ENCODE peak calls at places on chromosomes 16 and 17, in seven cellular contexts. R is kidney epithelial cell, Z is HFF-Myc, M is mammary epithelial cell, H is cardiac fibroblast, P is colonic mucosa, A is NT2/D1. F is an unnamed sample.
A peak's percentile ranks its signal among the peaks of the same experiment; 100 is the strongest.

GRCh38 chr17:74262601-74263000 is 11.4 kb upstream of the DNAI2 start:
- DNase-seq in M (no peak), R (no peak), A (no peak), P (no peak), Z (no peak), H (no peak), F (no peak)

GRCh38 chr17:35890774-35891155 is 10.6 kb upstream of the CCL5 start:
- DNase-seq in M (no peak), Z (no peak), A (no peak), R (no peak), P (peak; percentile 34), H (no peak), F (no peak)

GRCh38 chr17:78903101-78903779 is at the start of gene CEP295NL:
- DNase-seq in A (no peak), Z (no peak), M (no peak), P (no peak), H (peak; percentile 46), R (peak; percentile 44), F (peak; percentile 80)

GRCh38 chr17:52027620-52028019 is 130.9 kb downstream of the CA10 start:
- DNase-seq in P (no peak), R (peak; percentile 44), M (peak; percentile 73), H (peak; percentile 59), Z (no peak), A (no peak), F (peak; percentile 73)

GRCh38 chr17:57594767-57595166 is 150.3 kb downstream of the CCDC182 start:
- DNase-seq in H (no peak), A (no peak), M (no peak), Z (no peak), P (no peak), R (no peak), F (no peak)

GRCh38 chr16:8625491-8626087 is 4.1 kb downstream of the METTL22 start:
- DNase-seq in M (no peak), H (no peak), P (no peak), A (no peak), R (no peak), Z (no peak), F (no peak)

GRCh38 chr17:39194089-39194984 is 3.1 kb downstream of the CACNB1 start:
- DNase-seq in M (no peak), A (no peak), H (peak; percentile 68), P (no peak), Z (no peak), R (no peak), F (peak; percentile 33)

GRCh38 chr16:88354229-88355092 is 28.3 kb upstream of the ZNF469 start:
- DNase-seq in R (no peak), M (no peak), A (no peak), Z (no peak), P (no peak), H (no peak), F (no peak)

GRCh38 chr17:40552806-40553693 is 12.2 kb downstream of the CCR7 start:
- DNase-seq in H (peak; percentile 60), A (no peak), P (peak; percentile 17), Z (no peak), R (no peak), M (no peak), F (no peak)
- H3K4me3 ChIP-seq in H (no peak overlapping the region), A (no peak overlapping the region), P (no peak overlapping the region), Z (no peak overlapping the region), R (no peak overlapping the region), M (no peak overlapping the region), F (no peak overlapping the region)

GRCh38 chr16:81181013-81181720 is 57.3 kb upstream of the BCO1 start:
- DNase-seq in Z (peak; percentile 96), P (peak; percentile 66), R (peak; percentile 91), A (peak; percentile 98), M (peak; percentile 95), H (peak; percentile 98), F (peak; percentile 92)

GRCh38 chr16:81179219-81179618 is 59.3 kb upstream of the BCO1 start:
- DNase-seq in A (no peak), R (no peak), M (no peak), H (no peak), P (no peak), Z (no peak), F (no peak)

GRCh38 chr16:81185416-81185815 is 53.1 kb upstream of the BCO1 start:
- DNase-seq in A (no peak), Z (no peak), M (no peak), R (no peak), H (no peak), P (no peak), F (no peak)

GRCh38 chr16:81175325-81175891 is 63.1 kb upstream of the BCO1 start:
- DNase-seq in H (peak; percentile 59), Z (peak; percentile 33), M (peak; percentile 53), P (no peak), R (no peak), A (no peak), F (peak; percentile 88)

DNA sequence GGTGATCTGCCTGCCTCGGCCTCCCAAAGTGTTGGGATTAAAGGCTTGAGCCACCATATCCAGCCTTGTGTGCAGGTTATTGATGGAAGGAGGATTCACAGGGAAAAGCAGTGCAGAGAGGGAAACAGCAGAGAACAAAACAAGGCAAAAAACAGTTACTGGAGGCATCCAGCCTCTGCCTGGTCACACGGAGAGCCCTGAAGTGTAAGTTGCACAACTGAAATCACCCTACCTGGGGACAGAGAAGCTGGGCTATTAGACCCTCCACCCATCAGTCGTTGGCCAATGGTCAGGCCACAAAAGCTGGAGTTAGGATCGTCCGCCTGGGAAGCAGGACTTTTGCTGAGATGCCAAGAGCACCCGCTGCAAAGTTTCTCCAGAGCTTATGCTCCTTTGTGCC is 57.9 kb upstream of the BCO1 start:
- DNase-seq in Z (no peak), P (no peak), H (no peak), M (no peak), A (no peak), R (no peak), F (no peak)
- H3K4me3 ChIP-seq in Z (peak overlapping the region; percentile 14), P (no peak overlapping the region), H (no peak overlapping the region), M (no peak overlapping the region), A (peak overlapping the region; percentile 37), R (no peak overlapping the region), F (no peak overlapping the region)

DNA sequence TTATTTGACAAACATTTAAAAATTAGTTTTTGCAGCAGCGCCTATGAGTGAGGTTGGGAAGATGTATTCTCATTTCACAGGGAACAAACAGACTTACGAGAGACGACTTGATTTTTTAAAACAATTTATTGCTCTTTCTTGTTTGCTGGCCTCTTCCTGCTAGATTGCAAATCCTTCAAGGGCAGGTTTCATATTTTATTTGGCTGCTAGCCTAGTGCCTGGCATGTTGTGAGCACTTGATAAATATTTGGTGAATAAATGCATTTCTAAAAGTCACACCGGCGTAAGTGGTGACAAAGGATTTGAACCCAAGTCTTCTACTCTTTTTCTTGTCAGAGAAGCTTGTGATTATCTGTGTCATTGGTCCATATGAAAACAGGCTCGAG is 1.4 kb downstream of the WWP2 start:
- DNase-seq in A (no peak), H (no peak), P (no peak), M (no peak), R (no peak), Z (no peak), F (no peak)
- H3K4me3 ChIP-seq in A (no peak overlapping the region), H (no peak overlapping the region), P (peak overlapping the region; percentile 91), M (peak overlapping the region; percentile 93), R (no peak overlapping the region), Z (peak overlapping the region; percentile 81), F (no peak overlapping the region)

GRCh38 chr16:72989203-72989991 is 58.5 kb downstream of the ZFHX3 start:
- DNase-seq in M (peak; percentile 94), H (peak; percentile 95), Z (peak; percentile 86), A (no peak), P (no peak), R (peak; percentile 63), F (peak; percentile 36)
- H3K4me3 ChIP-seq in M (no peak overlapping the region), H (peak overlapping the region; percentile 19), Z (peak overlapping the region; percentile 42), A (no peak overlapping the region), P (no peak overlapping the region), R (no peak overlapping the region), F (no peak overlapping the region)

GRCh38 chr16:55056585-55057520 is 126.2 kb downstream of the IRX5 start:
- DNase-seq in R (no peak), Z (no peak), H (no peak), A (peak; percentile 38), P (no peak), M (no peak), F (no peak)
- H3K4me3 ChIP-seq in R (peak overlapping the region; percentile 17), Z (peak overlapping the region; percentile 21), H (no peak overlapping the region), A (peak overlapping the region; percentile 37), P (no peak overlapping the region), M (peak overlapping the region; percentile 17), F (no peak overlapping the region)

DNA sequence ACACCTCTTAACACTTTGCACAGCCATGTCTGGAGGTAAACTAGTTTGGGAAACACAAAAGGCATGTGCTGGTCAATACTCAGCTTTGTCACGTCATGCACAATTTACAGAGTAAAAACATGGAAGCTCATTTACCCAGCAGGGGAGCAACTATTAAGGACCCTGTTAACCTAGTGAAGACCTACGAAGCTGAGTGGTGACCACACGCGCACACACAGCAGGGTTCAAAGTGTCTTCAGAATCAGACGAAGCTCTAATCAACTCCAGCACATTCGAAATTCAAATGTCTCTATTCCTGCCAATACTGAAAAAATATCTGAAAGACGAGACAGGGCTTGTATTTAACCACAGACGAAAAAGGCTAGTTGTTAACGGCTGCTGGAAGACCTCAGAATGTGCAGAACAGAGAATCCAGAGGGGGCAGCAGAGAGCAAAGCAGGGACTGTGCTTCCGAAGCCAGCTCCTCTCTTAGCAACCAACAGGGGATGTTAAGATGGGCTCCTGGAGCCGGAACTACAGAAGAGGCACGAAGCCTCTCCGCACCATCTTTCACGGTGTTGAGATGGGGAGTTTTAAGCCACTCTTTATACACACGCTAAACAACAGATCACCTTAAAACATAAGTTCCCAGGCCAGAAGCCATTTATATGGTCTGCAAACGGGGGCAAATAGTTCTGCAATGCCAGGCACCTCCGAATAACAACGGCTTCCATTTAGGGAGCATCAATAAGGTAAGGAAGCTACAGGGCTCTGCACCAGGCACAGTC is 45.7 kb downstream of the CMTM4 start:
- DNase-seq in Z (peak; percentile 81), M (peak; percentile 86), H (peak; percentile 87), P (peak; percentile 85), R (peak; percentile 41), A (peak; percentile 84), F (peak; percentile 93)
- H3K4me3 ChIP-seq in Z (no peak overlapping the region), M (no peak overlapping the region), H (no peak overlapping the region), P (no peak overlapping the region), R (no peak overlapping the region), A (no peak overlapping the region), F (no peak overlapping the region)

F was measured in trophoblast cell.